ENCODE peak calls at places on chromosomes 2 and 18, in four cellular contexts. One of them, this sample, is unnamed.
A peak's percentile ranks its signal among the peaks of the same experiment; 100 is the strongest.

GRCh38 chr2:36060133-36060532 is 295.4 kb upstream of the CRIM1 start:
- DNase-seq in esophagus squamous epithelium: no peak
- DNase-seq in IMR-90: no peak
- DNase-seq in tibial nerve: no peak
- DNase-seq in this sample: no peak

GRCh38 chr18:25672490-25672889 is 320.5 kb upstream of the ZNF521 start:
- DNase-seq in tibial nerve: no peak
- DNase-seq in IMR-90: no peak
- DNase-seq in esophagus squamous epithelium: no peak
- DNase-seq in this sample: no peak

GRCh38 chr2:47195149-47195548 is 40.0 kb upstream of the STPG4 start:
- DNase-seq in IMR-90: no peak
- DNase-seq in esophagus squamous epithelium: no peak
- DNase-seq in tibial nerve: no peak
- DNase-seq in this sample: no peak

GRCh38 chr2:147456729-147457128 is 388.1 kb upstream of the ACVR2A start:
- DNase-seq in tibial nerve: no peak
- DNase-seq in IMR-90: no peak
- DNase-seq in esophagus squamous epithelium: no peak
- DNase-seq in this sample: no peak

GRCh38 chr2:25132296-25132630 is 36.1 kb downstream of the POMC start:
- DNase-seq in esophagus squamous epithelium: no peak
- DNase-seq in IMR-90: no peak
- DNase-seq in tibial nerve: no peak
- DNase-seq in this sample: no peak

GRCh38 chr2:42182654-42183308 is 13.6 kb downstream of the EML4 start:
- DNase-seq in tibial nerve: no peak
- DNase-seq in esophagus squamous epithelium: no peak
- DNase-seq in IMR-90: no peak
- DNase-seq in this sample: no peak

GRCh38 chr2:222239945-222240675 is 58.7 kb downstream of the PAX3 start:
- DNase-seq in esophagus squamous epithelium: no peak
- DNase-seq in tibial nerve: no peak
- DNase-seq in IMR-90: no peak
- DNase-seq in this sample: no peak

GRCh38 chr2:25129901-25130520 is 38.4 kb downstream of the POMC start:
- DNase-seq in esophagus squamous epithelium: no peak
- DNase-seq in IMR-90: no peak
- DNase-seq in tibial nerve: no peak
- DNase-seq in this sample: peak; percentile 53

GRCh38 chr2:231930601-231931281 is 4.5 kb upstream of the NPPC start:
- DNase-seq in esophagus squamous epithelium: no peak
- DNase-seq in IMR-90: no peak
- DNase-seq in tibial nerve: no peak
- DNase-seq in this sample: peak; percentile 28

GRCh38 chr18:47893047-47893446 is 37.4 kb downstream of the SMAD2 start:
- DNase-seq in esophagus squamous epithelium: no peak
- DNase-seq in IMR-90: no peak
- DNase-seq in tibial nerve: no peak
- DNase-seq in this sample: no peak

GRCh38 chr2:55786286-55786685 is 92.6 kb upstream of the PNPT1 start:
- DNase-seq in esophagus squamous epithelium: no peak
- DNase-seq in IMR-90: no peak
- DNase-seq in tibial nerve: no peak
- DNase-seq in this sample: no peak

GRCh38 chr2:237726401-237726830 is 72.2 kb upstream of the RBM44 start:
- DNase-seq in IMR-90: peak; percentile 88
- DNase-seq in esophagus squamous epithelium: no peak
- DNase-seq in tibial nerve: no peak
- DNase-seq in this sample: peak; percentile 44

GRCh38 chr2:241364781-241365180 is 8.7 kb downstream of the FARP2 start:
- DNase-seq in esophagus squamous epithelium: no peak
- DNase-seq in IMR-90: no peak
- DNase-seq in tibial nerve: no peak
- DNase-seq in this sample: no peak

GRCh38 chr2:16537347-16537746 is 128.3 kb downstream of the CYRIA start:
- DNase-seq in esophagus squamous epithelium: no peak
- DNase-seq in IMR-90: peak; percentile 33
- DNase-seq in tibial nerve: no peak
- DNase-seq in this sample: no peak

GRCh38 chr2:100178085-100178788 is 35.8 kb upstream of the AFF3 start:
- DNase-seq in tibial nerve: no peak
- DNase-seq in IMR-90: peak; percentile 38
- DNase-seq in esophagus squamous epithelium: no peak
- DNase-seq in this sample: peak; percentile 63

GRCh38 chr2:237060518-237061312 is 25.0 kb upstream of the COPS8 start:
- DNase-seq in esophagus squamous epithelium: no peak
- DNase-seq in tibial nerve: peak; percentile 68
- DNase-seq in IMR-90: peak; percentile 72
- DNase-seq in this sample: no peak

GRCh38 chr2:170425291-170425751 is 247.4 kb downstream of the MYO3B start:
- DNase-seq in esophagus squamous epithelium: no peak
- DNase-seq in tibial nerve: no peak
- DNase-seq in IMR-90: peak; percentile 36
- DNase-seq in this sample: no peak

GRCh38 chr2:158211516-158211915 is 109.8 kb downstream of the UPP2 start:
- DNase-seq in tibial nerve: no peak
- DNase-seq in esophagus squamous epithelium: no peak
- DNase-seq in IMR-90: no peak
- DNase-seq in this sample: no peak

GRCh38 chr2:235745597-235745996 is 251.8 kb downstream of the AGAP1 start:
- DNase-seq in esophagus squamous epithelium: no peak
- DNase-seq in tibial nerve: no peak
- DNase-seq in IMR-90: peak; percentile 48
- DNase-seq in this sample: no peak

GRCh38 chr2:239216614-239217273 is 184.1 kb downstream of the HDAC4 start:
- DNase-seq in tibial nerve: no peak
- DNase-seq in IMR-90: no peak
- DNase-seq in esophagus squamous epithelium: no peak
- DNase-seq in this sample: no peak

GRCh38 chr2:113117594-113118262 is 9.7 kb upstream of the IL1RN start:
- DNase-seq in IMR-90: peak; percentile 65
- DNase-seq in esophagus squamous epithelium: peak; percentile 7
- DNase-seq in tibial nerve: no peak
- DNase-seq in this sample: no peak

GRCh38 chr2:165610591-165611029 is 141.1 kb downstream of the CSRNP3 start:
- DNase-seq in IMR-90: no peak
- DNase-seq in esophagus squamous epithelium: no peak
- DNase-seq in tibial nerve: no peak
- DNase-seq in this sample: no peak

GRCh38 chr2:25324251-25324650 is 17.5 kb downstream of the DNMT3A start:
- DNase-seq in IMR-90: no peak
- DNase-seq in esophagus squamous epithelium: no peak
- DNase-seq in tibial nerve: no peak
- DNase-seq in this sample: no peak

GRCh38 chr18:48078448-48078847 is 148.0 kb upstream of the SMAD2 start:
- DNase-seq in tibial nerve: no peak
- DNase-seq in esophagus squamous epithelium: no peak
- DNase-seq in IMR-90: no peak
- DNase-seq in this sample: no peak

GRCh38 chr18:48330016-48330991 is 78.9 kb downstream of the ZBTB7C start:
- DNase-seq in esophagus squamous epithelium: no peak
- DNase-seq in tibial nerve: no peak
- DNase-seq in IMR-90: peak; percentile 69
- DNase-seq in this sample: no peak

GRCh38 chr18:2894131-2894840 is 47.5 kb downstream of the EMILIN2 start:
- DNase-seq in tibial nerve: no peak
- DNase-seq in IMR-90: no peak
- DNase-seq in esophagus squamous epithelium: no peak
- DNase-seq in this sample: no peak
- H3K4me1 ChIP-seq in tibial nerve: peaks cover 10% of the 10 kb centered on the region
- H3K4me1 ChIP-seq in IMR-90: peaks cover 2% of the 10 kb centered on the region
- H3K4me1 ChIP-seq in esophagus squamous epithelium: no peaks in the 10 kb centered on the region
- H3K4me1 ChIP-seq in this sample: no peaks in the 10 kb centered on the region

DNA sequence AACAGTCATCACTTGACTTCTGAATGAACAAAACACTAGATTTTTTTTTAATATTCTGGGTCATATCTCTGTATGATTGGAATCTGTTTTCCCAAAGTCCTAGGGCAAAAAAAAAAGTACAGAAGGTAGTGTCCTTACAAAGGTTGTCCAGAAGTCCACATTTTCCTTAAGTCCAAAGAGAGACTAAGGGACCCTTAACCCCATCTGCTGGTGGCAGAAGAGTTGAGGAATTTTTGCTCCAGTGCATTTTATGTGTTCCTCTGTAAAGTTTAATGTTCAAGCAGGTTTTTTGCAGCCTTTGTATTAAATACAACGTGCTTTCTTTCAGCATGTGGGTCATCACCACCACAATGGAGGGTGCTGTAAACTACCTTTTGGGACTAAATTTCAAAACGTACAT is 215.9 kb downstream of the SP3 start:
- DNase-seq in esophagus squamous epithelium: no peak
- DNase-seq in IMR-90: peak; percentile 54
- DNase-seq in tibial nerve: no peak
- DNase-seq in this sample: no peak
- TF ChIP-seq CTCF in esophagus squamous epithelium: no peak
- TF ChIP-seq CTCF in IMR-90: peak; percentile 49
- TF ChIP-seq CTCF in tibial nerve: no peak
- TF ChIP-seq CTCF in this sample: no peak

DNA sequence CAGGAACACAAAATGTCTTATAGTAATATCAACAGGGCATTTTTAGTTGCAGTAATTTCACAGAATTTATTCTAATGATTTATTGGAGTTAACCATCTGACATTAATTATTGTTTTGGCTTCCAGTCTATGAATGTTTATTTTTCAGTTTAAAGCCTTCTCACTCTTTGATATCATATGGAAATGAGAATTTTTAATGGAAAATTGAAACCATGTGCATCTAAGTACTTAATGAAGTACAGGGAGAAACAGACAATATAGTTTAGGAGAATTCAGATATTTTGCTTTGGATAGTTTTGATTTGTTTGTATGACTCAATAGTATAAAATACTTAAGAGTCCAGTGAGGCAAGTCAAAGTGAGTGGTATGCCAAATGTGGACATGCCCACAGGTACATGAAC is 126.1 kb downstream of the OLA1 start:
- DNase-seq in IMR-90: peak; percentile 27
- DNase-seq in esophagus squamous epithelium: no peak
- DNase-seq in tibial nerve: no peak
- DNase-seq in this sample: no peak
- H3K4me1 ChIP-seq in IMR-90: peaks cover 7% of the 10 kb centered on the region
- H3K4me1 ChIP-seq in esophagus squamous epithelium: no peaks in the 10 kb centered on the region
- H3K4me1 ChIP-seq in tibial nerve: peaks cover 4% of the 10 kb centered on the region
- H3K4me1 ChIP-seq in this sample: no peaks in the 10 kb centered on the region

DNA sequence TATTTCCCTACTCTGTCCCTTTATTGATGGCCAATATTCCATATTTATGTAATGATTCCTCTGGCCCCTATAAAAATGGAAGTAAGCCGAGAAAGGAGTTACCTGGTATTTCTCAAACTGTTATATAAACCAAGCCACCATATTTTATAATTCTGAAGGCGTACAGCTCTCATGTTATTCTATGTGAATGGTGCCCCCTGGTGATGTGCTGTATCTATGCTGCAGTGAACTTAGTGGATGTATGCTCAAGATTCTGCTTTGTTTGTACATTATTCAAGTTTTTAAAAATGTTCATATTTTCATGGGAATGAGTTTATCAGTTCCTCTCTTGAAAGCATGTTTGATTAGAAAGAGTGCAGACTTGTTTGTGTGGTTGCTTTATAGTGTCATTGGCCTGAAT is 194.5 kb upstream of the LRRTM1 start:
- DNase-seq in IMR-90: peak; percentile 65
- DNase-seq in esophagus squamous epithelium: no peak
- DNase-seq in tibial nerve: peak; percentile 49
- DNase-seq in this sample: no peak
- TF ChIP-seq CTCF in IMR-90: peak; percentile 78
- TF ChIP-seq CTCF in esophagus squamous epithelium: no peak
- TF ChIP-seq CTCF in tibial nerve: peak; percentile 47
- TF ChIP-seq CTCF in this sample: peak; percentile 8

DNA sequence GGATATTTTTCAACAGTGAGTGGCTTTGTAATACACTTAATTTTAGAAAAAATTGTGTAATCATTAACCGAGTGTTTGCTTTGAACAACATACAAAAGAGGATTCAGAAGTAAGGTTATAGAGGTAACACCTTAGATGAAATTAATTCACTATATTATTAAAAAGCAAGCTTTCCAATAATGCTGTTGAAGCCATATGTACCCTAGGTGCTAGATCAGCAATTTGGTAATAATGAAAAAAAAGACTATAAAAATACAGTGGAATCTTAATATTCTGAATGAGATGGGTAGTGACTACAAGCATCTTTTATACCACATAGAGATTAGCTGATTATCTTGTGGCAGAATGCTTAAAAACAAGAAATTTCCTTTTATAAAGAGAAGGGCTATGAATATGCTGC is 115.1 kb upstream of the FAM136A start:
- DNase-seq in IMR-90: no peak
- DNase-seq in esophagus squamous epithelium: no peak
- DNase-seq in tibial nerve: no peak
- DNase-seq in this sample: no peak
- H3K4me1 ChIP-seq in IMR-90: no peaks in the 10 kb centered on the region
- H3K4me1 ChIP-seq in esophagus squamous epithelium: no peaks in the 10 kb centered on the region
- H3K4me1 ChIP-seq in tibial nerve: no peaks in the 10 kb centered on the region
- H3K4me1 ChIP-seq in this sample: no peaks in the 10 kb centered on the region

DNA sequence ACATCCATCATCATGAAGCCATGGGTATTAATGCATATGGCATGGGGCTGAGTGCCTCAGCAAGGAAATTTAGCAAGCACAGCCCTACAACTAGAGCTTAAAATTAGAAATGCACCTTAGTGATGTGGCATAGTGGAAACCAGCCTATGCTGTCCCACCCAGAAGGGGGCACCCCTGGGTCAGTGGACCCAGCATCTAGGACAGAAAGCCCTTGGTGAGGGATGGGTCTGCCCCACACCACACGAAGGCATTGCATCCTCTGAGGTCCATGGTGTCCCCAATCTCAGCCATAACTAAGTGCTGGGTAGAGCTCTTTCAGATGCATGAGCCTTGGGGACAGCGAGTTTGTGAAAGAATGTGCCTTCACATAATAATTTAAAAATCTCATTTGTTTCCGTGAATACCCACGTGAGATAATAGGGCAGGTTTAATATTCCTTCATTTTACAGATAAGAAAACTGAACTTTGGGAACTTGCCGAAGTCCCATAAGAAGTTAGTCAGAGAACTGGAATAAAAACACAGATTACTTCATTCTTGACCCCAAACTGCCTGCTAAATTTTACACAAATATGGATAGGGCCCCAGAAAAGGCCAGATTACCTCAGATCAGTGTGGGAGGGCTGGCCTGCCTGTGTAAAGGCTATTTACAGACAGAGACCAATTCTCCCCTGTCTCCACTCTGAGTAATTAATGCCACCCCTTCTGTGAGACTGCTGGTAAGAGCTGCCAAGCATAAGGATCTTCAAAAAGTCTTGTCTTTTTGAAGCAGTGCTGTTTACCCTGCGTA is 139.0 kb downstream of the MGAT5 start:
- DNase-seq in esophagus squamous epithelium: no peak
- DNase-seq in tibial nerve: no peak
- DNase-seq in IMR-90: peak; percentile 40
- DNase-seq in this sample: no peak
- TF ChIP-seq CTCF in esophagus squamous epithelium: no peak
- TF ChIP-seq CTCF in tibial nerve: no peak
- TF ChIP-seq CTCF in IMR-90: no peak
- TF ChIP-seq CTCF in this sample: no peak

GRCh38 chr18:45666006-45666405 is 50.7 kb downstream of the SLC14A2 start:
- DNase-seq in tibial nerve: no peak
- DNase-seq in esophagus squamous epithelium: no peak
- DNase-seq in IMR-90: no peak
- DNase-seq in this sample: no peak
- H3K4me1 ChIP-seq in tibial nerve: peaks cover 12% of the 10 kb centered on the region
- H3K4me1 ChIP-seq in esophagus squamous epithelium: no peaks in the 10 kb centered on the region
- H3K4me1 ChIP-seq in IMR-90: peaks cover 11% of the 10 kb centered on the region
- H3K4me1 ChIP-seq in this sample: no peaks in the 10 kb centered on the region